ENCODE peak calls at places on chromosomes 16 and 17, in nine cellular contexts. One of them, this sample, is unnamed.

GRCh38 chr17:31266042-31266441 is 31.0 kb downstream of the OMG start:
- DNase-seq in stomach: no peak
- DNase-seq in heart right ventricle: no peak
- DNase-seq in mucosa of descending colon: no peak
- DNase-seq in left lung: no peak
- DNase-seq in adrenal gland: no peak
- DNase-seq in GM20000: no peak
- DNase-seq in osteoblast: no peak
- DNase-seq in right atrium auricular region: no peak
- DNase-seq in this sample: no peak

GRCh38 chr17:8488931-8489330 is 53.2 kb downstream of the NDEL1 start:
- DNase-seq in stomach: no peak
- DNase-seq in heart right ventricle: peak; percentile 43
- DNase-seq in mucosa of descending colon: no peak
- DNase-seq in left lung: no peak
- DNase-seq in adrenal gland: peak; percentile 80
- DNase-seq in GM20000: no peak
- DNase-seq in osteoblast: peak; percentile 97
- DNase-seq in right atrium auricular region: peak; percentile 73
- DNase-seq in this sample: no peak

GRCh38 chr16:23134274-23134673 is 15.0 kb downstream of the USP31 start:
- DNase-seq in stomach: no peak
- DNase-seq in heart right ventricle: peak; percentile 67
- DNase-seq in mucosa of descending colon: peak; percentile 55
- DNase-seq in left lung: no peak
- DNase-seq in adrenal gland: peak; percentile 42
- DNase-seq in GM20000: no peak
- DNase-seq in osteoblast: no peak
- DNase-seq in right atrium auricular region: no peak
- DNase-seq in this sample: no peak

GRCh38 chr16:2211923-2212347 is 1.3 kb upstream of the BRICD5 start:
- DNase-seq in stomach: no peak
- DNase-seq in heart right ventricle: no peak
- DNase-seq in mucosa of descending colon: no peak
- DNase-seq in left lung: no peak
- DNase-seq in adrenal gland: peak; percentile 61
- DNase-seq in GM20000: no peak
- DNase-seq in osteoblast: no peak
- DNase-seq in right atrium auricular region: no peak
- DNase-seq in this sample: no peak

GRCh38 chr17:16882243-16882925 is 89.5 kb downstream of the TNFRSF13B start:
- DNase-seq in stomach: no peak
- DNase-seq in heart right ventricle: no peak
- DNase-seq in mucosa of descending colon: no peak
- DNase-seq in left lung: no peak
- DNase-seq in adrenal gland: no peak
- DNase-seq in GM20000: no peak
- DNase-seq in osteoblast: no peak
- DNase-seq in right atrium auricular region: peak; percentile 30
- DNase-seq in this sample: no peak

GRCh38 chr17:40547079-40547784 is 18.0 kb downstream of the CCR7 start:
- DNase-seq in stomach: peak; percentile 19
- DNase-seq in heart right ventricle: no peak
- DNase-seq in mucosa of descending colon: peak; percentile 7
- DNase-seq in left lung: no peak
- DNase-seq in adrenal gland: peak; percentile 12
- DNase-seq in GM20000: no peak
- DNase-seq in osteoblast: no peak
- DNase-seq in right atrium auricular region: no peak
- DNase-seq in this sample: peak; percentile 26

GRCh38 chr16:11586375-11586855 is 304 bp downstream of the LITAF start:
- DNase-seq in stomach: no peak
- DNase-seq in heart right ventricle: no peak
- DNase-seq in mucosa of descending colon: no peak
- DNase-seq in left lung: no peak
- DNase-seq in adrenal gland: no peak
- DNase-seq in GM20000: no peak
- DNase-seq in osteoblast: peak; percentile 83
- DNase-seq in right atrium auricular region: no peak
- DNase-seq in this sample: peak; percentile 33

GRCh38 chr17:50043290-50044148 is 12.4 kb upstream of the ITGA3 start:
- DNase-seq in stomach: peak; percentile 69
- DNase-seq in heart right ventricle: no peak
- DNase-seq in mucosa of descending colon: peak; percentile 50
- DNase-seq in left lung: no peak
- DNase-seq in adrenal gland: no peak
- DNase-seq in GM20000: no peak
- DNase-seq in osteoblast: no peak
- DNase-seq in right atrium auricular region: peak; percentile 74
- DNase-seq in this sample: no peak

GRCh38 chr16:31042866-31043265 is 9.5 kb downstream of the STX4 start:
- DNase-seq in stomach: no peak
- DNase-seq in heart right ventricle: no peak
- DNase-seq in mucosa of descending colon: no peak
- DNase-seq in left lung: no peak
- DNase-seq in adrenal gland: no peak
- DNase-seq in GM20000: no peak
- DNase-seq in osteoblast: no peak
- DNase-seq in right atrium auricular region: no peak
- DNase-seq in this sample: no peak

GRCh38 chr17:64599187-64599676 is 62.9 kb downstream of the SMURF2 start:
- DNase-seq in stomach: peak; percentile 32
- DNase-seq in heart right ventricle: no peak
- DNase-seq in mucosa of descending colon: peak; percentile 28
- DNase-seq in left lung: peak; percentile 53
- DNase-seq in adrenal gland: no peak
- DNase-seq in GM20000: peak; percentile 28
- DNase-seq in osteoblast: no peak
- DNase-seq in right atrium auricular region: no peak
- DNase-seq in this sample: peak; percentile 61

GRCh38 chr16:77938913-77939312 is 83.4 kb upstream of the CLEC3A start:
- DNase-seq in stomach: no peak
- DNase-seq in heart right ventricle: no peak
- DNase-seq in mucosa of descending colon: peak; percentile 17
- DNase-seq in left lung: no peak
- DNase-seq in adrenal gland: no peak
- DNase-seq in GM20000: no peak
- DNase-seq in osteoblast: no peak
- DNase-seq in right atrium auricular region: no peak
- DNase-seq in this sample: no peak

GRCh38 chr17:10156579-10157488 is 41.6 kb downstream of the GAS7 start:
- DNase-seq in stomach: peak; percentile 30
- DNase-seq in heart right ventricle: peak; percentile 49
- DNase-seq in mucosa of descending colon: peak; percentile 53
- DNase-seq in left lung: peak; percentile 81
- DNase-seq in adrenal gland: peak; percentile 70
- DNase-seq in GM20000: peak; percentile 79
- DNase-seq in osteoblast: peak; percentile 61
- DNase-seq in right atrium auricular region: peak; percentile 82
- DNase-seq in this sample: peak; percentile 95

GRCh38 chr17:83200231-83200699 is 120.9 kb downstream of the METRNL start:
- DNase-seq in stomach: peak; percentile 70
- DNase-seq in heart right ventricle: peak; percentile 59
- DNase-seq in mucosa of descending colon: peak; percentile 51
- DNase-seq in left lung: peak; percentile 91
- DNase-seq in adrenal gland: peak; percentile 70
- DNase-seq in GM20000: no peak
- DNase-seq in osteoblast: peak; percentile 97
- DNase-seq in right atrium auricular region: peak; percentile 87
- DNase-seq in this sample: peak; percentile 94

GRCh38 chr16:79751785-79752184 is 151.2 kb upstream of the MAF start:
- DNase-seq in stomach: no peak
- DNase-seq in heart right ventricle: peak; percentile 59
- DNase-seq in mucosa of descending colon: peak; percentile 38
- DNase-seq in left lung: no peak
- DNase-seq in adrenal gland: peak; percentile 19
- DNase-seq in GM20000: no peak
- DNase-seq in osteoblast: peak; percentile 59
- DNase-seq in right atrium auricular region: peak; percentile 67
- DNase-seq in this sample: no peak

GRCh38 chr16:56102159-56102798 is 89.0 kb upstream of the GNAO1 start:
- DNase-seq in stomach: no peak
- DNase-seq in heart right ventricle: peak; percentile 66
- DNase-seq in mucosa of descending colon: peak; percentile 9
- DNase-seq in left lung: no peak
- DNase-seq in adrenal gland: peak; percentile 52
- DNase-seq in GM20000: no peak
- DNase-seq in osteoblast: peak; percentile 45
- DNase-seq in right atrium auricular region: peak; percentile 66
- DNase-seq in this sample: no peak

GRCh38 chr17:8384801-8385335 is 1.9 kb upstream of the RPL26 start:
- DNase-seq in stomach: no peak
- DNase-seq in heart right ventricle: no peak
- DNase-seq in mucosa of descending colon: no peak
- DNase-seq in left lung: no peak
- DNase-seq in adrenal gland: no peak
- DNase-seq in GM20000: no peak
- DNase-seq in osteoblast: peak; percentile 91
- DNase-seq in right atrium auricular region: no peak
- DNase-seq in this sample: no peak

GRCh38 chr17:38562903-38563302 is 42.8 kb downstream of the SRCIN1 start:
- DNase-seq in stomach: no peak
- DNase-seq in heart right ventricle: no peak
- DNase-seq in mucosa of descending colon: no peak
- DNase-seq in left lung: no peak
- DNase-seq in adrenal gland: no peak
- DNase-seq in GM20000: no peak
- DNase-seq in osteoblast: no peak
- DNase-seq in right atrium auricular region: no peak
- DNase-seq in this sample: no peak

GRCh38 chr17:69423450-69423849 is 9.0 kb downstream of the MAP2K6 start:
- DNase-seq in stomach: no peak
- DNase-seq in heart right ventricle: no peak
- DNase-seq in mucosa of descending colon: no peak
- DNase-seq in left lung: no peak
- DNase-seq in adrenal gland: no peak
- DNase-seq in GM20000: no peak
- DNase-seq in osteoblast: no peak
- DNase-seq in right atrium auricular region: no peak
- DNase-seq in this sample: no peak

GRCh38 chr17:28982191-28982793 is 23.5 kb downstream of the SEZ6 start:
- DNase-seq in stomach: no peak
- DNase-seq in heart right ventricle: peak; percentile 43
- DNase-seq in mucosa of descending colon: peak; percentile 35
- DNase-seq in left lung: no peak
- DNase-seq in adrenal gland: peak; percentile 44
- DNase-seq in GM20000: peak; percentile 73
- DNase-seq in osteoblast: no peak
- DNase-seq in right atrium auricular region: no peak
- DNase-seq in this sample: peak; percentile 91

GRCh38 chr17:81683584-81684441 is at the start of the genes ARL16 and HGS:
- DNase-seq in stomach: peak; percentile 99
- DNase-seq in heart right ventricle: peak; percentile 98
- DNase-seq in mucosa of descending colon: peak; percentile 99
- DNase-seq in left lung: peak; percentile 97
- DNase-seq in adrenal gland: peak; percentile 98
- DNase-seq in GM20000: peak; percentile 100
- DNase-seq in osteoblast: peak; percentile 100
- DNase-seq in right atrium auricular region: peak; percentile 99
- DNase-seq in this sample: peak; percentile 96
- TF ChIP-seq CTCF in stomach: no peak
- TF ChIP-seq CTCF in heart right ventricle: no peak
- TF ChIP-seq CTCF in mucosa of descending colon: peak; percentile 20
- TF ChIP-seq CTCF in left lung: peak; percentile 13
- TF ChIP-seq CTCF in adrenal gland: no peak
- TF ChIP-seq CTCF in GM20000: no peak
- TF ChIP-seq CTCF in osteoblast: no peak
- TF ChIP-seq CTCF in right atrium auricular region: no peak
- TF ChIP-seq CTCF in this sample: no peak

GRCh38 chr17:58200024-58200633 is 7.6 kb downstream of the EPX start:
- DNase-seq in stomach: peak; percentile 46
- DNase-seq in heart right ventricle: no peak
- DNase-seq in mucosa of descending colon: peak; percentile 50
- DNase-seq in left lung: peak; percentile 82
- DNase-seq in adrenal gland: peak; percentile 52
- DNase-seq in GM20000: peak; percentile 63
- DNase-seq in osteoblast: peak; percentile 95
- DNase-seq in right atrium auricular region: no peak
- DNase-seq in this sample: peak; percentile 74
- TF ChIP-seq CTCF in stomach: peak; percentile 33
- TF ChIP-seq CTCF in heart right ventricle: no peak
- TF ChIP-seq CTCF in mucosa of descending colon: peak; percentile 13
- TF ChIP-seq CTCF in left lung: peak; percentile 68
- TF ChIP-seq CTCF in adrenal gland: peak; percentile 41
- TF ChIP-seq CTCF in GM20000: peak; percentile 70
- TF ChIP-seq CTCF in osteoblast: peak; percentile 76
- TF ChIP-seq CTCF in right atrium auricular region: peak; percentile 53
- TF ChIP-seq CTCF in this sample: peak; percentile 83

GRCh38 chr16:9144106-9144505 is 52.7 kb downstream of the HAPSTR1 start:
- DNase-seq in stomach: no peak
- DNase-seq in heart right ventricle: no peak
- DNase-seq in mucosa of descending colon: no peak
- DNase-seq in left lung: no peak
- DNase-seq in adrenal gland: no peak
- DNase-seq in GM20000: no peak
- DNase-seq in osteoblast: no peak
- DNase-seq in right atrium auricular region: no peak
- DNase-seq in this sample: no peak
- TF ChIP-seq CTCF in stomach: no peak
- TF ChIP-seq CTCF in heart right ventricle: no peak
- TF ChIP-seq CTCF in mucosa of descending colon: no peak
- TF ChIP-seq CTCF in left lung: no peak
- TF ChIP-seq CTCF in adrenal gland: no peak
- TF ChIP-seq CTCF in GM20000: no peak
- TF ChIP-seq CTCF in osteoblast: no peak
- TF ChIP-seq CTCF in right atrium auricular region: no peak
- TF ChIP-seq CTCF in this sample: no peak

GRCh38 chr17:35596530-35597233 is 9.6 kb downstream of the AP2B1 start:
- DNase-seq in stomach: no peak
- DNase-seq in heart right ventricle: no peak
- DNase-seq in mucosa of descending colon: no peak
- DNase-seq in left lung: no peak
- DNase-seq in adrenal gland: no peak
- DNase-seq in GM20000: no peak
- DNase-seq in osteoblast: no peak
- DNase-seq in right atrium auricular region: no peak
- DNase-seq in this sample: no peak
- TF ChIP-seq CTCF in stomach: no peak
- TF ChIP-seq CTCF in heart right ventricle: no peak
- TF ChIP-seq CTCF in mucosa of descending colon: no peak
- TF ChIP-seq CTCF in left lung: no peak
- TF ChIP-seq CTCF in adrenal gland: no peak
- TF ChIP-seq CTCF in GM20000: no peak
- TF ChIP-seq CTCF in osteoblast: no peak
- TF ChIP-seq CTCF in right atrium auricular region: no peak
- TF ChIP-seq CTCF in this sample: no peak

This sample was measured in CD14-positive monocyte.